ENCODE peak calls at places on chromosomes 4 and X, in seven cellular contexts. Z is AG04450; A is effector memory CD4-positive, alpha-beta T cell; V is PC-3; I is testis; J is thoracic aorta; F is fibroblast of lung. N is an unnamed sample.

GRCh38 chrX:136823175-136823574 is 42.4 kb upstream of the ARHGEF6 start:
- DNase-seq in V (peak; percentile 67), J (no peak), Z (no peak), A (no peak), I (no peak), F (peak; percentile 50), N (no peak)

GRCh38 chr4:144754562-144755410 is 108.8 kb downstream of the HHIP start:
- DNase-seq in J (no peak), V (peak; percentile 50), I (no peak), F (peak; percentile 90), Z (no peak), A (no peak), N (no peak)

GRCh38 chr4:159204566-159204965 is 101.7 kb downstream of the RAPGEF2 start:
- DNase-seq in V (no peak), A (no peak), F (no peak), J (no peak), I (no peak), Z (no peak), N (no peak)

GRCh38 chrX:40543661-40544328 is 37.0 kb upstream of the ATP6AP2 start:
- DNase-seq in F (peak; percentile 51), Z (peak; percentile 29), A (no peak), I (peak; percentile 17), V (peak; percentile 82), J (no peak), N (no peak)

GRCh38 chr4:157048248-157048647 is 27.7 kb upstream of the GLRB start:
- DNase-seq in I (peak; percentile 17), V (no peak), A (no peak), J (no peak), Z (peak; percentile 67), F (peak; percentile 79), N (no peak)

GRCh38 chr4:4394644-4395043 is 7.7 kb downstream of the NSG1 start:
- DNase-seq in F (peak; percentile 69), V (peak; percentile 50), Z (peak; percentile 11), A (no peak), J (no peak), I (no peak), N (no peak)

GRCh38 chr4:168854216-168854921 is 155.7 kb downstream of the CBR4 start:
- DNase-seq in Z (no peak), A (no peak), J (no peak), V (no peak), I (no peak), F (peak; percentile 20), N (no peak)

GRCh38 chr4:107896158-107896645 is 35.1 kb upstream of the CYP2U1 start:
- DNase-seq in Z (peak; percentile 83), V (peak; percentile 92), I (no peak), F (peak; percentile 100), J (no peak), A (no peak), N (no peak)

DNA sequence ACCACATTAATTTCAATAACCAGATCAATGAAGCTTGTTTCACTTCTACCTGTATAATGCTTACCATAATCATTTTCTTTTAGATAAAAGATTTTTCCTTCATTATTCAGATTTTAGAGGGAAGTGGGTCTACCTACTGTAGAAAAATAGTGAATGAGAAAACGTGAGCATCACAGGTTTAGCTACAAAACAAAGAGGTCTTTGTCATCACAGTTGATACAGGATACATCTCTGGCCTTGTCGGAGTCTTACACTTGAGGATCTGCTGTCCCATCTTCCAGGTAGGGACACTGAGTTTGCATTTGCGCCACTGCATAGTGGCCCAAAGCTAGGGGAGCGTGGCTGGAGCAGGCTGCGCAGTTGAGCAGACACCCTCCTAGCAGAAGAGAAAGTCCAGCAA is 710 bp downstream of the CLDN24 start:
- DNase-seq in I (no peak), Z (no peak), V (no peak), J (no peak), A (no peak), F (no peak), N (no peak)
- H3K27ac ChIP-seq in I (no peak overlapping the region), Z (no peak overlapping the region), V (no peak overlapping the region), J (no peak overlapping the region), A (no peak overlapping the region), F (no peak overlapping the region), N (no peak overlapping the region)

DNA sequence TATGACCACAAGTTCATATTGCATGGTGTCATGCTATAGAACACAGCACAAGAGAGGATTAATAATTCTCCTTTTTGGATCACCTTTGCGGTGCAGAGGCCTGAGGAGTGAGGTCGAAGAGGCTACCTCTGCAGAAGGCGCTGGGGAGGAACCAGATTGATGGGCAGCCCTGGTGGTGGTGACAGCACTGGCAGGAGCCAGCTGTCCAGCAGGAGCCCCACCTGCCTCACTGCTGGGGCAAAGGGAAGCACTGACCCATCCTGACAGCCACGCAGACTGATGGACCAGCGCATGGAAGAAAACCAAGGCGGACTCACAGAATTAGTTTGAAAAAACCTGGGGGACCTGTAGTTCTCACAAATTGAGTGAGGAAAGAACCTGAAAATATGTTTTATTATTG is 50.9 kb downstream of the COX18 start:
- DNase-seq in Z (no peak), F (no peak), I (no peak), A (no peak), J (no peak), V (no peak), N (no peak)
- H3K27me3 ChIP-seq in Z (peaks cover 3% of the 10 kb centered on the region), F (no peaks in the 10 kb centered on the region), I (no peaks in the 10 kb centered on the region), A (no peaks in the 10 kb centered on the region), J (no peaks in the 10 kb centered on the region), V (peaks cover 6% of the 10 kb centered on the region), N (no peaks in the 10 kb centered on the region)

GRCh38 chr4:169909479-169909878 is 116.7 kb downstream of the MFAP3L start:
- DNase-seq in F (no peak), A (no peak), I (no peak), J (no peak), Z (no peak), V (no peak), N (no peak)
- H3K9me3 ChIP-seq in F (no peaks in the 10 kb centered on the region), A (no peaks in the 10 kb centered on the region), I (no peaks in the 10 kb centered on the region), J (no peaks in the 10 kb centered on the region), Z (no peaks in the 10 kb centered on the region), V (no peaks in the 10 kb centered on the region), N (no peaks in the 10 kb centered on the region)

GRCh38 chrX:111083101-111083500 is 12.9 kb upstream of the PAK3 start:
- DNase-seq in A (no peak), Z (no peak), I (no peak), V (no peak), J (no peak), F (peak; percentile 75), N (no peak)

GRCh38 chrX:111090458-111090857 is 5.5 kb upstream of the PAK3 start:
- DNase-seq in F (peak; percentile 14), I (no peak), V (no peak), Z (no peak), J (no peak), A (no peak), N (no peak)

GRCh38 chrX:111088628-111089027 is 7.4 kb upstream of the PAK3 start:
- DNase-seq in Z (no peak), I (no peak), F (no peak), J (no peak), A (no peak), V (no peak), N (no peak)

DNA sequence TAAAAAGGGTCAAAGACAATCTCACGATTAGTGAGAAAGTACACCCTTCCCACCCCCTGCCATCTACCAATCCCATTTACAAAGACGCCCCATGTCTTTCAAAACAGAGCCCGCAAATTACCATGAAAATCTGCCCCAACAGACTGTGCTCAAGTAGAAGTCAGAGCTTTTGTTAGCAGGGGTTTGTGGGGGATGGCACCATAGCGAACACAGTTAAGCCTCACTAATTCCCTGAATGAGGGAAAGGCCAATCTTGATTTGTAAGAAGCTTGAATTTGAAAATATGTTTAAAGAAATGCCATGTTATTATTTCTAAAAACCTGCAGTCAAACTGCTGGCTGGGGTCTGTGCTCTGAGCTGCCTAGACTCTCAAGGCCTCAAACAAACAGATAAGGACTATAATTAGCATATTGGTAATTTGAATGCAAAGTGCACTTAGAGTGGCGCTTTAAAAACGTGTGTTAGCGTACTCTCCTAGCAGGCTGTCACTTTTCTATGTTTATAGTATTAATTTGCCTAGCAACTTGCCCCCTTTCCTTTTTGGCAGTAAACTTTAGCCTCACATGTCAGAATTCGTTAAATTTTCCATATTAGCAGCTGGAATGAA is 9.4 kb upstream of the PAK3 start:
- DNase-seq in J (no peak), F (no peak), V (no peak), Z (no peak), I (no peak), A (no peak), N (no peak)
- H3K27ac ChIP-seq in J (no peak overlapping the region), F (no peak overlapping the region), V (no peak overlapping the region), Z (no peak overlapping the region), I (no peak overlapping the region), A (no peak overlapping the region), N (no peak overlapping the region)

GRCh38 chr4:8837181-8837811 is 34.3 kb downstream of the HMX1 start:
- DNase-seq in I (peak; percentile 11), F (no peak), Z (no peak), V (no peak), J (no peak), A (no peak), N (no peak)
- H3K27me3 ChIP-seq in I (no peaks in the 10 kb centered on the region), F (no peaks in the 10 kb centered on the region), Z (no peaks in the 10 kb centered on the region), V (no peaks in the 10 kb centered on the region), J (no peaks in the 10 kb centered on the region), A (no peaks in the 10 kb centered on the region), N (peaks cover 64% of the 10 kb centered on the region)

DNA sequence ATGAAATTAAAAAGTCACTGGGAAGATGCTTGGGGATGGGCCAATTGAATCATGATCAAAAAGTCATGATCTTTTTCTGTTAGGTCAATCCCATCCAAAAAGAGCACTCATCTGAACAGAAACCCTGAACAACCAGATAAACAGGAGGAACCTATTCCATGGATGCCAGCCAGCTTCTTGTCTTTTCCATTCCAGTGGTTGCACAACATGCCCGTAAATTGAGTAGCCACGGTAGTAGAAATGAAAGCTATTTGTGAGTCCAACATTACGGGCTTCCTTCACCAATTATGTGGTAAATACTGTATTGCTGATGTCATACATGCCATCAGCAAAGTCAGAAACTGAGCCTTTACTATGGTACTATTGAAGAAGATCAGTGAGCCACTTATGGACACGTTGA is 982.4 kb upstream of the HS3ST1 start:
- DNase-seq in J (no peak), I (no peak), Z (no peak), A (no peak), F (no peak), V (no peak), N (no peak)
- H3K9me3 ChIP-seq in J (no peaks in the 10 kb centered on the region), I (no peaks in the 10 kb centered on the region), Z (peaks cover 3% of the 10 kb centered on the region), A (no peaks in the 10 kb centered on the region), F (no peaks in the 10 kb centered on the region), V (no peaks in the 10 kb centered on the region), N (no peaks in the 10 kb centered on the region)